ENCODE peak calls at places on chromosomes 4 and X, in five cellular contexts. P is SK-N-SH, O is GM12878, U is K562, X is HepG2. G is an unnamed sample.
A peak's percentile ranks its signal among the peaks of the same experiment; 100 is the strongest.

GRCh38 chr4:4788573-4788972 is 70.9 kb upstream of the MSX1 start:
- DNase-seq in P (no peak), O (no peak), U (no peak), X (no peak), G (no peak)

GRCh38 chr4:2666722-2667247 is 89.4 kb downstream of the TNIP2 start:
- DNase-seq in P (no peak), O (no peak), U (no peak), X (no peak), G (no peak)

GRCh38 chr4:166229799-166230198 is 356.8 kb downstream of the TLL1 start:
- DNase-seq in P (no peak), O (no peak), U (no peak), X (no peak), G (no peak)

GRCh38 chr4:101753702-101754101 is 36.8 kb upstream of the BANK1 start:
- DNase-seq in P (no peak), O (no peak), U (no peak), X (no peak), G (no peak)

GRCh38 chrX:101485212-101486064 is at the start of gene ARMCX4:
- DNase-seq in P (peak; percentile 87), O (no peak), U (no peak), X (no peak), G (no peak)

GRCh38 chrX:11632732-11633131 is 33.0 kb downstream of the ARHGAP6 start:
- DNase-seq in P (no peak), O (no peak), U (no peak), X (no peak), G (no peak)

GRCh38 chrX:40094041-40094899 is 3.5 kb downstream of the BCOR start:
- DNase-seq in P (peak; percentile 65), O (no peak), U (peak; percentile 86), X (no peak), G (no peak)

GRCh38 chr4:4406455-4407298 is 19.8 kb downstream of the NSG1 start:
- DNase-seq in P (peak; percentile 90), O (no peak), U (no peak), X (no peak), G (no peak)

GRCh38 chrX:119398974-119399771 is at the start of gene SLC25A43:
- DNase-seq in P (peak; percentile 69), O (no peak), U (peak; percentile 51), X (no peak), G (peak; percentile 26)

GRCh38 chrX:868248-868647 is 237.7 kb downstream of the SHOX start:
- DNase-seq in P (no peak), O (no peak), U (no peak), X (no peak), G (no peak)

GRCh38 chr4:15765306-15765705 is 12.8 kb upstream of the CD38 start:
- DNase-seq in P (no peak), O (no peak), U (no peak), X (no peak), G (peak; percentile 21)

GRCh38 chr4:173924561-173924960 is 358.9 kb downstream of the FBXO8 start:
- DNase-seq in P (peak; percentile 70), O (no peak), U (no peak), X (no peak), G (no peak)
- TF ChIP-seq REST in P (no peak), O (no peak), U (no peak), X (no peak), G (no peak)

GRCh38 chr4:154549894-154550790 is at the start of gene PLRG1:
- DNase-seq in P (peak; percentile 89), O (peak; percentile 70), U (peak; percentile 98), X (peak; percentile 90), G (peak; percentile 95)

DNA sequence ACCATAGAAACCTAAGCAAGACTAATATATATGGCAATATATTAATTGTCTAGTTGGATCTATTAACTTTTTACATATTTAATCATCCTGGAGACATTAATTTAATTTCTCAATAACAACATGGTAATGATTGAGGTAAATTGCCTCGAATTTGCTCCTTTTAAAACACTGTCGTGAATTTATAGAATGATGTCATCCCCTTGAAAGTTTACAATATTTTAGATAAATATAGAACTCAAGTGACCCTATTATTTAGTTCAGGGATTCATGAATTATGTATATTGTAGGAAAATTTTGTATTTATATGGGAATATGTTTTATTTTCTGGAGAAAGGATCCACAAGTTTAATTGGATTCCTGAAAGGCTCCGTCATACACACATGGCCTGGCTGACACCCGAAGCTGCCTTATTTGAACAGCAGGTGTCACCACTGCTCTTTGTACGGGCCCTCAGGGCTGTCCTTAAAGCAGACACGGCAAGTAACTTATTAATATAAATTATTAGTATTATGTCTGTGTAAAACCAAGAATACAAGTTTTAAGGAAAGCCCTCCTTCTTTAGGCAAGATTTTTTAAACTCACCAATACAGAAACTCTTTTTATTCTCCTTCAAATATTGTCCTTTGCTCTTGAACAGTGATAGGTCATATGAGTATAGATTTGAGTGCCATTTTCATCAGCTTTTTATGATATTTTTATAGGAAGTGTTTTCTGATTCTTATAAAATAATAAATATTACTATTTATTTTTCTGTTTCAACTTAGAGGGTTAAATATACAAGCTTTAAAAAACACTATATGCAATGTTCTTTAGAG is 1.9 kb upstream of the PLRG1 start:
- DNase-seq in P (peak; percentile 47), O (peak; percentile 28), U (peak; percentile 85), X (peak; percentile 74), G (peak; percentile 69)
- TF ChIP-seq GABPA in P (no peak), O (no peak), U (no peak), X (no peak), G (no peak)

GRCh38 chr4:76301068-76301774 is 5.3 kb upstream of the STBD1 start:
- DNase-seq in P (no peak), O (peak; percentile 74), U (peak; percentile 94), X (peak; percentile 91), G (peak; percentile 35)
- TF ChIP-seq POLR2AphosphoS5 in P (peak; percentile 29), O (no peak), U (peak; percentile 92), X (no peak), G (no peak)

DNA sequence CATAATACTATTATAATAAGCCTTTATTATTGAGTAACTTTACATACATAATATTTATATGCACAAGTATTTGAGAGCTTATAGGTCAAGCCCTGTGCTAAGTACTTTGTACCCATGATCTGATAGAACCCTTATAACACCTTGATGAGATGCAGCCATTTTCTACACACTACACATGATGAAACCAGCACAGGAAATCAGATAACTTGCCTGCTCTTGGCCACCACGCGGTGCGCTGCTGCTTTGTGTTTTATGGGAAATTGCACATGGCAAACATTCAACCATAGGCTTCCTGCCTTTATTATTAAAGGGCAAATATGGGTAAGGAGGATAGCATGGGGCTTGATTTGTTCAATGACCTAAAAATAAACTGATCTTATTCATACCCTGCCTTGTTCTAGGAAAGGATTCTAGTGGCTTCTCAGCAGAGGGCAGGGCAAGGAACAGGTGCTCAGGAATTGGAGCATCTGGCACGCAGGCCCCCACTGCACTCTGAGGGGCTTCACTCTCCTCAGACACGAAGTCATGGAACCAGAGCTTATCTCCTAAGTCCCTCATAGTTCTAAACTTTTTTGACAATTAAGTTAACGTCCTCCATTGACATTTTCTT is 31.6 kb upstream of the NAP1L5 start:
- DNase-seq in P (no peak), O (no peak), U (no peak), X (no peak), G (no peak)
- TF ChIP-seq REST in P (no peak), O (no peak), U (no peak), X (no peak), G (no peak)

GRCh38 chrX:133246921-133247320 is 28.8 kb upstream of the TFDP3 start:
- DNase-seq in P (no peak), O (no peak), U (no peak), X (no peak), G (no peak)

GRCh38 chrX:133248177-133248576 is 30.0 kb upstream of the TFDP3 start:
- DNase-seq in P (no peak), O (no peak), U (no peak), X (no peak), G (no peak)

GRCh38 chrX:133254666-133255065 is 36.5 kb upstream of the TFDP3 start:
- DNase-seq in P (no peak), O (no peak), U (no peak), X (peak; percentile 20), G (no peak)

GRCh38 chrX:133250184-133251080 is 32.3 kb upstream of the TFDP3 start:
- DNase-seq in P (no peak), O (no peak), U (no peak), X (peak; percentile 43), G (no peak)

DNA sequence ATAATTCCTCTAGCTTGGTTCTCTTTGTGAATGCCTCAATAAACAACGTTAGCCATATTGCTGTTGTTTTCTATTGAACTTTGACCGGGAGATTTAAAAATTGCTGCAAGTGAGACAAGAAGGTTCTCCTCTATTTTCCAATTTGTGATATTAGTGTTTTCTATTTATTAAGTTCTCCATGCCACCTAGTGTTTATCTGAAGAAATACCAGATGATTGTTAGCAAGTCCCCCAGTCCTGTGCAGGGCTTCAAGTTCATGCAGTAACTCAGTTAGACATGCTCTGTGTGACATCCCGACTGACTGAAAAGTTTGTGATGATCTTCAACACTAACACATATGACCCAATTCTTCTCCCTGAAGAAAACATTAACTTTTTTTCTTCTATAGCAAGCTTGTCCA is 31.5 kb upstream of the TFDP3 start:
- DNase-seq in P (peak; percentile 20), O (no peak), U (no peak), X (no peak), G (no peak)
- TF ChIP-seq GABPA in P (no peak), O (no peak), U (no peak), X (no peak), G (no peak)

GRCh38 chr4:183366436-183366835 is 44.2 kb upstream of the CLDN24 start:
- DNase-seq in P (no peak), O (no peak), U (no peak), X (no peak), G (no peak)
- TF ChIP-seq POLR2AphosphoS5 in P (no peak), O (no peak), U (no peak), X (no peak), G (no peak)